ENCODE peak calls at places on chromosomes 3 and 15, in four cellular contexts. T is GM23338, Q is RWPE1, N is foreskin keratinocyte. F is an unnamed sample.

GRCh38 chr15:61828860-61829513 is 231.3 kb downstream of the VPS13C start:
- DNase-seq in T (no peak), N (no peak), Q (no peak), F (no peak)

GRCh38 chr3:129616291-129616690 is 9.8 kb upstream of the PLXND1 start:
- DNase-seq in Q (no peak), T (no peak), N (no peak), F (no peak)

GRCh38 chr3:135078283-135078682 is 283.2 kb downstream of the EPHB1 start:
- DNase-seq in N (no peak), Q (no peak), T (peak; percentile 21), F (peak; percentile 67)

GRCh38 chr3:38843898-38844297 is 27.9 kb upstream of the SCN10A start:
- DNase-seq in T (peak; percentile 57), N (peak; percentile 3), Q (peak; percentile 13), F (no peak)

GRCh38 chr3:58013973-58014649 is 5.9 kb downstream of the FLNB start:
- DNase-seq in T (no peak), N (no peak), Q (no peak), F (peak; percentile 81)

GRCh38 chr15:80568298-80568697 is 126.8 kb upstream of the ABHD17C start:
- DNase-seq in Q (no peak), T (no peak), N (peak; percentile 82), F (no peak)

GRCh38 chr3:109478614-109479013 is 141.3 kb upstream of the DPPA4 start:
- DNase-seq in N (no peak), T (peak; percentile 16), Q (no peak), F (no peak)

GRCh38 chr3:138078901-138079344 is 36.5 kb downstream of the DZIP1L start:
- DNase-seq in Q (peak; percentile 83), N (peak; percentile 92), T (no peak), F (no peak)

GRCh38 chr3:138079901-138080300 is 35.5 kb downstream of the DZIP1L start:
- DNase-seq in N (no peak), Q (no peak), T (no peak), F (no peak)

GRCh38 chr3:71542548-71543370 is 40.8 kb downstream of the FOXP1 start:
- DNase-seq in Q (peak; percentile 35), N (peak; percentile 71), T (peak; percentile 18), F (no peak)

GRCh38 chr15:41292521-41292920 is 39.9 kb downstream of the OIP5 start:
- DNase-seq in Q (no peak), N (no peak), T (no peak), F (no peak)

GRCh38 chr3:40137586-40138295 is 171.8 kb upstream of the EIF1B start:
- DNase-seq in T (no peak), Q (peak; percentile 49), N (peak; percentile 89), F (no peak)

GRCh38 chr3:193594946-193595689 is 2.1 kb downstream of the OPA1 start:
- DNase-seq in T (peak; percentile 42), Q (peak; percentile 19), N (peak; percentile 26), F (no peak)

GRCh38 chr15:22232675-22233074 is 152.3 kb downstream of the OR4M2 start:
- DNase-seq in T (no peak), Q (no peak), N (no peak), F (no peak)

GRCh38 chr3:133258358-133258757 is 141.5 kb upstream of the BFSP2 start:
- DNase-seq in N (peak; percentile 64), Q (no peak), T (no peak), F (peak; percentile 65)

GRCh38 chr3:189630667-189631372 is 369 bp upstream of the TP63 start:
- DNase-seq in N (no peak), T (no peak), Q (no peak), F (no peak)

GRCh38 chr3:124250053-124250452 is 258.1 kb upstream of the ROPN1 start:
- DNase-seq in N (peak; percentile 80), Q (no peak), T (no peak), F (no peak)

GRCh38 chr3:60504827-60505457 is 746.3 kb downstream of the FHIT start:
- DNase-seq in Q (no peak), T (no peak), N (no peak), F (no peak)

GRCh38 chr3:190718097-190718496 is 144.4 kb downstream of the GMNC start:
- DNase-seq in N (no peak), T (peak; percentile 52), Q (no peak), F (peak; percentile 53)

GRCh38 chr3:8839607-8840325 is 70.4 kb upstream of the OXTR start:
- DNase-seq in N (no peak), T (no peak), Q (no peak), F (peak; percentile 14)

GRCh38 chr3:8518138-8518537 is 16.5 kb downstream of the LMCD1 start:
- DNase-seq in N (no peak), Q (no peak), T (no peak), F (peak; percentile 23)

GRCh38 chr3:27568393-27568792 is 84.2 kb upstream of the SLC4A7 start:
- DNase-seq in N (peak; percentile 68), Q (peak; percentile 55), T (no peak), F (no peak)

GRCh38 chr3:28317438-28318022 is 31.0 kb upstream of the ZCWPW2 start:
- DNase-seq in N (peak; percentile 39), Q (peak; percentile 12), T (peak; percentile 74), F (no peak)

GRCh38 chr15:38991126-38991525 is 426.5 kb upstream of the RASGRP1 start:
- DNase-seq in T (peak; percentile 74), Q (no peak), N (peak; percentile 27), F (peak; percentile 54)

GRCh38 chr3:105807146-105807545 is 61.7 kb downstream of the CBLB start:
- DNase-seq in Q (no peak), N (no peak), T (no peak), F (no peak)
- H3K27ac ChIP-seq in Q (no peak overlapping the region), N (no peak overlapping the region), T (no peak overlapping the region), F (no peak overlapping the region)

GRCh38 chr15:37104413-37105392 is 4.4 kb upstream of the MEIS2 start:
- DNase-seq in N (no peak), Q (no peak), T (no peak), F (peak; percentile 59)

GRCh38 chr15:37101634-37102314 is 1.4 kb upstream of the MEIS2 start:
- DNase-seq in T (peak; percentile 86), N (peak; percentile 61), Q (peak; percentile 53), F (peak; percentile 91)

GRCh38 chr15:37100109-37100873 is at the start of gene MEIS2:
- DNase-seq in N (peak; percentile 79), Q (peak; percentile 87), T (peak; percentile 94), F (peak; percentile 93)

GRCh38 chr15:37103475-37104071 is 3.2 kb upstream of the MEIS2 start:
- DNase-seq in T (no peak), N (no peak), Q (no peak), F (no peak)

GRCh38 chr15:37102315-37103021 is 2.1 kb upstream of the MEIS2 start:
- DNase-seq in T (peak; percentile 85), N (no peak), Q (no peak), F (peak; percentile 78)
- H3K27ac ChIP-seq in T (no peak overlapping the region), N (no peak overlapping the region), Q (no peak overlapping the region), F (peak overlapping the region; percentile 62)

GRCh38 chr3:168024537-168024941 is 71.2 kb downstream of the GOLIM4 start:
- DNase-seq in N (peak; percentile 66), Q (no peak), T (no peak), F (no peak)
- H3K27ac ChIP-seq in N (no peak overlapping the region), Q (no peak overlapping the region), T (no peak overlapping the region), F (no peak overlapping the region)

GRCh38 chr15:91498046-91498445 is 355.5 kb upstream of the SLCO3A1 start:
- DNase-seq in N (no peak), T (no peak), Q (no peak), F (no peak)
- H3K27ac ChIP-seq in N (no peak overlapping the region), T (no peak overlapping the region), Q (no peak overlapping the region), F (no peak overlapping the region)

DNA sequence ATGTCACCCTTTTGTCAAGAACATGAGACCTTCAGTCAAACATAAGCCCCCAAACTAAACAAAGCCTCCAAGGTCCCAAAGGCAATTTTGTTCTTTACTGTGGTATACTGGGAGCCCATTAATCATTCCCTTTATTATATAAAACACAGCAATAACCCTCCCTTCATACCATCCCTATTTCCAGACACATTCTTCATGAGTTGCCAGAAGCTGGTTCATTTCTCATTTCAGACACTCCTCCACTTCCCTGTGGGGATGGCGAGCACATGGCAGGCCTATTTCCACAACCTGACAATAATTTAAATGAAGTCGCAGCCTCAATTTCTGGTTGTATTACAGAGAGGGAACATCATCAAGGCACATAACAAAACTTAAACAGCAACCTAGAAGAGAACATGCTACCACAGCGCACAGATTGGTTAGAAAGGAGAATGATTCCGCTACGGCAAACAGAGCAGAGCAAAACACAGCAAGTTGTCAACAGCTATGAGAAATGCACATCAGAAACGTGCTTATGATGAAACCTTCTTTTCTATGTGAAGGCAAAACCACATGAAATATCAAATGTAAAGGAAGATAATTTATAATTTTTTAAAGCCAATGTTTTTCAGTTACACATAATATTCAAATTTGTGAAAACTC is 63.3 kb upstream of the ARHGEF3 start:
- DNase-seq in Q (no peak), T (no peak), N (no peak), F (no peak)
- H3K27ac ChIP-seq in Q (no peak overlapping the region), T (no peak overlapping the region), N (no peak overlapping the region), F (no peak overlapping the region)

GRCh38 chr3:15933439-15934144 is 135.8 kb upstream of the ANKRD28 start:
- DNase-seq in Q (no peak), T (no peak), N (peak; percentile 35), F (no peak)

GRCh38 chr3:15929944-15930571 is 132.3 kb upstream of the ANKRD28 start:
- DNase-seq in T (no peak), Q (no peak), N (no peak), F (peak; percentile 80)

GRCh38 chr3:15934389-15935195 is 136.8 kb upstream of the ANKRD28 start:
- DNase-seq in T (no peak), Q (no peak), N (no peak), F (no peak)

GRCh38 chr3:15936347-15936746 is 138.6 kb upstream of the ANKRD28 start:
- DNase-seq in Q (no peak), T (no peak), N (no peak), F (no peak)

GRCh38 chr3:15932348-15933300 is 134.8 kb upstream of the ANKRD28 start:
- DNase-seq in N (no peak), Q (no peak), T (no peak), F (no peak)
- H3K27ac ChIP-seq in N (no peak overlapping the region), Q (no peak overlapping the region), T (no peak overlapping the region), F (no peak overlapping the region)

GRCh38 chr3:17234382-17234781 is 349.6 kb downstream of the PLCL2 start:
- DNase-seq in N (no peak), Q (no peak), T (no peak), F (no peak)
- H3K27ac ChIP-seq in N (no peak overlapping the region), Q (no peak overlapping the region), T (no peak overlapping the region), F (no peak overlapping the region)

DNA sequence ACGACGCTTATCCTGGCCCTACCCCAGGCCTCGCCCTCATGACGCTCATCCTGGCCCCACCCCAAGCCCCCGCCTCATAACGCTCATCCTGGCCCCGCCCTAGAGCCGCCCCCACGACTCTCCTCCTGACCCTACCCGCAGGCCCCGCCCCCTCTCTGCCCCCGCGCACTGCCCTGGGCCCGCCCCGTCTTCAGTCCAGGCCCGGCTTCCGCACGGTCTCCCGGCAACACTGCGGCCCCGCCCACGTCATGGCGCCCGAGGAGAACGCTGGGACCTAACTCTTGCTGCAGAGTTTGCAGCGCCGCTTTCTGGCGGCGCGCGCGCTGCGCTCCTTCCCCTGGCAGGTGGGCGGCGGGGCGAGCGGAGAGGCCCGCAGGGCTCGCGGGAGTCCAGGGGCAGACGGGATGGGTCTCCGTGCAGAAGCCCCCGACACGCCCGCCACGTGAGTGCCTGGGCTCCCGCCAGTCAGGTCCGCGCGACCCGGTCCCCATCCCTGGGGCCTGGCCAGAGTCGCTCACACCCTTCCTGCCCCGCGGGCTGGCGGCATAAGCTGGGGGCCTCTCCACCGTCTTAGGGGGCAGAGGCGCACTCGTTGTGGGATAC is 52.5 kb upstream of the ROPN1B start:
- DNase-seq in T (peak; percentile 93), Q (peak; percentile 82), N (peak; percentile 87), F (peak; percentile 98)
- H3K27ac ChIP-seq in T (peak overlapping the region; percentile 55), Q (peak overlapping the region; percentile 86), N (peak overlapping the region; percentile 85), F (peak overlapping the region; percentile 81)